ENCODE peak calls at places on chromosomes 1 and 21, in seven cellular contexts. One of them, this sample, is unnamed.
A peak's percentile ranks its signal among the peaks of the same experiment; 100 is the strongest.

GRCh38 chr1:150152772-150153461 is 3.2 kb downstream of the PLEKHO1 start:
- DNase-seq in hepatocyte: no peak
- DNase-seq in tibial artery: no peak
- DNase-seq in BE2C: no peak
- DNase-seq in CD8-positive, alpha-beta memory T cell: no peak
- DNase-seq in Peyer's patch: no peak
- DNase-seq in pancreas: no peak
- DNase-seq in this sample: no peak

GRCh38 chr1:56418047-56418680 is 161.2 kb downstream of the PLPP3 start:
- DNase-seq in hepatocyte: no peak
- DNase-seq in Peyer's patch: no peak
- DNase-seq in BE2C: no peak
- DNase-seq in tibial artery: no peak
- DNase-seq in CD8-positive, alpha-beta memory T cell: no peak
- DNase-seq in pancreas: no peak
- DNase-seq in this sample: no peak

GRCh38 chr1:61131716-61132115 is 49.4 kb downstream of the NFIA start:
- DNase-seq in pancreas: no peak
- DNase-seq in tibial artery: no peak
- DNase-seq in CD8-positive, alpha-beta memory T cell: no peak
- DNase-seq in hepatocyte: no peak
- DNase-seq in Peyer's patch: no peak
- DNase-seq in BE2C: peak; percentile 9
- DNase-seq in this sample: no peak

GRCh38 chr1:78070758-78071157 is 25.0 kb downstream of the GIPC2 start:
- DNase-seq in hepatocyte: no peak
- DNase-seq in pancreas: no peak
- DNase-seq in Peyer's patch: peak; percentile 50
- DNase-seq in tibial artery: no peak
- DNase-seq in BE2C: no peak
- DNase-seq in CD8-positive, alpha-beta memory T cell: no peak
- DNase-seq in this sample: no peak

GRCh38 chr21:37564924-37565529 is 198.5 kb downstream of the DYRK1A start:
- DNase-seq in BE2C: no peak
- DNase-seq in Peyer's patch: no peak
- DNase-seq in tibial artery: no peak
- DNase-seq in pancreas: no peak
- DNase-seq in hepatocyte: peak; percentile 62
- DNase-seq in CD8-positive, alpha-beta memory T cell: no peak
- DNase-seq in this sample: no peak

GRCh38 chr1:203306089-203306969 is 1.0 kb downstream of the BTG2 start:
- DNase-seq in tibial artery: peak; percentile 98
- DNase-seq in hepatocyte: peak; percentile 78
- DNase-seq in Peyer's patch: peak; percentile 88
- DNase-seq in CD8-positive, alpha-beta memory T cell: peak; percentile 58
- DNase-seq in pancreas: peak; percentile 87
- DNase-seq in BE2C: peak; percentile 77
- DNase-seq in this sample: peak; percentile 83

GRCh38 chr1:223242382-223242955 is 99.4 kb upstream of the TLR5 start:
- DNase-seq in tibial artery: no peak
- DNase-seq in BE2C: no peak
- DNase-seq in Peyer's patch: no peak
- DNase-seq in hepatocyte: no peak
- DNase-seq in CD8-positive, alpha-beta memory T cell: no peak
- DNase-seq in pancreas: no peak
- DNase-seq in this sample: no peak

GRCh38 chr1:7101187-7101586 is 315.9 kb downstream of the CAMTA1 start:
- DNase-seq in pancreas: no peak
- DNase-seq in tibial artery: no peak
- DNase-seq in hepatocyte: no peak
- DNase-seq in BE2C: no peak
- DNase-seq in CD8-positive, alpha-beta memory T cell: no peak
- DNase-seq in Peyer's patch: no peak
- DNase-seq in this sample: no peak

GRCh38 chr1:54849219-54850081 is 37.5 kb downstream of the DHCR24 start:
- DNase-seq in CD8-positive, alpha-beta memory T cell: no peak
- DNase-seq in Peyer's patch: no peak
- DNase-seq in BE2C: no peak
- DNase-seq in pancreas: no peak
- DNase-seq in tibial artery: peak; percentile 13
- DNase-seq in hepatocyte: no peak
- DNase-seq in this sample: no peak

GRCh38 chr1:46529031-46529630 is 22.3 kb downstream of the KNCN start:
- DNase-seq in BE2C: no peak
- DNase-seq in Peyer's patch: no peak
- DNase-seq in pancreas: peak; percentile 7
- DNase-seq in tibial artery: no peak
- DNase-seq in CD8-positive, alpha-beta memory T cell: no peak
- DNase-seq in hepatocyte: no peak
- DNase-seq in this sample: no peak

GRCh38 chr21:26570203-26570602 is 2.9 kb downstream of the CYYR1 start:
- DNase-seq in BE2C: no peak
- DNase-seq in Peyer's patch: no peak
- DNase-seq in CD8-positive, alpha-beta memory T cell: no peak
- DNase-seq in tibial artery: no peak
- DNase-seq in hepatocyte: no peak
- DNase-seq in pancreas: no peak
- DNase-seq in this sample: no peak

GRCh38 chr1:13662498-13662897 is 37.5 kb upstream of the PRDM2 start:
- DNase-seq in tibial artery: no peak
- DNase-seq in hepatocyte: peak; percentile 51
- DNase-seq in Peyer's patch: no peak
- DNase-seq in CD8-positive, alpha-beta memory T cell: no peak
- DNase-seq in BE2C: no peak
- DNase-seq in pancreas: no peak
- DNase-seq in this sample: peak; percentile 50

GRCh38 chr1:81509619-81510018 is 291.1 kb upstream of the ADGRL2 start:
- DNase-seq in Peyer's patch: no peak
- DNase-seq in hepatocyte: peak; percentile 19
- DNase-seq in pancreas: no peak
- DNase-seq in CD8-positive, alpha-beta memory T cell: no peak
- DNase-seq in BE2C: no peak
- DNase-seq in tibial artery: no peak
- DNase-seq in this sample: no peak

GRCh38 chr1:94876362-94876761 is 50.5 kb downstream of the CNN3 start:
- DNase-seq in tibial artery: no peak
- DNase-seq in hepatocyte: no peak
- DNase-seq in BE2C: no peak
- DNase-seq in Peyer's patch: no peak
- DNase-seq in CD8-positive, alpha-beta memory T cell: no peak
- DNase-seq in pancreas: no peak
- DNase-seq in this sample: no peak

GRCh38 chr1:216600730-216601426 is 122.4 kb downstream of the ESRRG start:
- DNase-seq in pancreas: peak; percentile 84
- DNase-seq in hepatocyte: peak; percentile 90
- DNase-seq in BE2C: peak; percentile 86
- DNase-seq in CD8-positive, alpha-beta memory T cell: no peak
- DNase-seq in tibial artery: peak; percentile 67
- DNase-seq in Peyer's patch: peak; percentile 80
- DNase-seq in this sample: peak; percentile 68

GRCh38 chr1:102434421-102434820 is 437.7 kb upstream of the OLFM3 start:
- DNase-seq in CD8-positive, alpha-beta memory T cell: no peak
- DNase-seq in hepatocyte: peak; percentile 36
- DNase-seq in tibial artery: no peak
- DNase-seq in pancreas: no peak
- DNase-seq in Peyer's patch: no peak
- DNase-seq in BE2C: peak; percentile 61
- DNase-seq in this sample: no peak

GRCh38 chr1:41392528-41392924 is 31.3 kb downstream of the FOXO6 start:
- DNase-seq in CD8-positive, alpha-beta memory T cell: no peak
- DNase-seq in Peyer's patch: no peak
- DNase-seq in pancreas: no peak
- DNase-seq in BE2C: no peak
- DNase-seq in hepatocyte: no peak
- DNase-seq in tibial artery: no peak
- DNase-seq in this sample: no peak

GRCh38 chr1:170238704-170239391 is 93.1 kb downstream of the NTMT2 start:
- DNase-seq in Peyer's patch: no peak
- DNase-seq in pancreas: no peak
- DNase-seq in BE2C: no peak
- DNase-seq in CD8-positive, alpha-beta memory T cell: no peak
- DNase-seq in hepatocyte: no peak
- DNase-seq in tibial artery: no peak
- DNase-seq in this sample: no peak

GRCh38 chr1:113255728-113256347 is 134.5 kb upstream of the MAGI3 start:
- DNase-seq in pancreas: no peak
- DNase-seq in tibial artery: no peak
- DNase-seq in CD8-positive, alpha-beta memory T cell: no peak
- DNase-seq in Peyer's patch: no peak
- DNase-seq in hepatocyte: peak; percentile 37
- DNase-seq in BE2C: no peak
- DNase-seq in this sample: no peak

GRCh38 chr1:30412241-30413110 is 310.9 kb downstream of the MATN1 start:
- DNase-seq in CD8-positive, alpha-beta memory T cell: no peak
- DNase-seq in pancreas: no peak
- DNase-seq in Peyer's patch: peak; percentile 15
- DNase-seq in BE2C: no peak
- DNase-seq in hepatocyte: peak; percentile 49
- DNase-seq in tibial artery: no peak
- DNase-seq in this sample: peak; percentile 4

GRCh38 chr1:21904725-21905520 is 32.2 kb downstream of the HSPG2 start:
- DNase-seq in pancreas: peak; percentile 96
- DNase-seq in Peyer's patch: peak; percentile 86
- DNase-seq in tibial artery: peak; percentile 87
- DNase-seq in BE2C: no peak
- DNase-seq in CD8-positive, alpha-beta memory T cell: no peak
- DNase-seq in hepatocyte: peak; percentile 83
- DNase-seq in this sample: no peak

GRCh38 chr21:32163386-32163785 is 115.5 kb downstream of the MIS18A start:
- DNase-seq in pancreas: no peak
- DNase-seq in tibial artery: no peak
- DNase-seq in CD8-positive, alpha-beta memory T cell: no peak
- DNase-seq in hepatocyte: no peak
- DNase-seq in BE2C: no peak
- DNase-seq in Peyer's patch: no peak
- DNase-seq in this sample: no peak

GRCh38 chr1:1069061-1069710 is 4.9 kb downstream of the RNF223 start:
- DNase-seq in Peyer's patch: peak; percentile 93
- DNase-seq in hepatocyte: peak; percentile 91
- DNase-seq in tibial artery: no peak
- DNase-seq in BE2C: peak; percentile 85
- DNase-seq in pancreas: peak; percentile 97
- DNase-seq in CD8-positive, alpha-beta memory T cell: peak; percentile 92
- DNase-seq in this sample: peak; percentile 83

GRCh38 chr21:23695449-23695848 is 1911.8 kb downstream of the MRPL39 start:
- DNase-seq in tibial artery: no peak
- DNase-seq in hepatocyte: no peak
- DNase-seq in BE2C: no peak
- DNase-seq in pancreas: no peak
- DNase-seq in Peyer's patch: no peak
- DNase-seq in CD8-positive, alpha-beta memory T cell: no peak
- DNase-seq in this sample: no peak

GRCh38 chr21:23694396-23694795 is 1912.9 kb downstream of the MRPL39 start:
- DNase-seq in CD8-positive, alpha-beta memory T cell: no peak
- DNase-seq in pancreas: no peak
- DNase-seq in hepatocyte: no peak
- DNase-seq in tibial artery: no peak
- DNase-seq in BE2C: no peak
- DNase-seq in Peyer's patch: no peak
- DNase-seq in this sample: no peak

DNA sequence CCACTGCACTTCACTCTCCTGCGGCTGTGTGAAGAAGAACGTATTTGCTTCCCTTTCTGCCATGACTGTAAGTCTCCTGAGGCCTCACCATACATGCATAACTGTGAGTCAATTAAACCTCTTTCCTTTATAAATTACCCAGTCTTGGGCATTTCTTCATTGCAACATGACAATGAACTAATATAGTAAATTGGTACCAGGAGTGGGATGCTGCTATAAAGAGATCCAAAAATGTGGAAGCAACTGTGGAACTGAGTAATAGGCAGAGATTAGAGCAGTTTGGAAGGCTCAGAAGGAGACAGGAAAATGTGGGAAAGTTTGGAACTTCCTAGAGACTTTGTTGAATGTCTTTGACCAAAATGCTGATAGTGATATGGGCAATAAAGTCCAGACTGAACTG is 1907.9 kb downstream of the MRPL39 start:
- DNase-seq in hepatocyte: no peak
- DNase-seq in pancreas: no peak
- DNase-seq in Peyer's patch: no peak
- DNase-seq in BE2C: no peak
- DNase-seq in CD8-positive, alpha-beta memory T cell: no peak
- DNase-seq in tibial artery: no peak
- DNase-seq in this sample: no peak
- H3K9me3 ChIP-seq in hepatocyte: no peaks in the 10 kb centered on the region
- H3K9me3 ChIP-seq in pancreas: no peaks in the 10 kb centered on the region
- H3K9me3 ChIP-seq in Peyer's patch: peaks cover 3% of the 10 kb centered on the region
- H3K9me3 ChIP-seq in BE2C: peaks cover 3% of the 10 kb centered on the region
- H3K9me3 ChIP-seq in CD8-positive, alpha-beta memory T cell: no peaks in the 10 kb centered on the region
- H3K9me3 ChIP-seq in tibial artery: peaks cover 20% of the 10 kb centered on the region
- H3K9me3 ChIP-seq in this sample: no peaks in the 10 kb centered on the region

DNA sequence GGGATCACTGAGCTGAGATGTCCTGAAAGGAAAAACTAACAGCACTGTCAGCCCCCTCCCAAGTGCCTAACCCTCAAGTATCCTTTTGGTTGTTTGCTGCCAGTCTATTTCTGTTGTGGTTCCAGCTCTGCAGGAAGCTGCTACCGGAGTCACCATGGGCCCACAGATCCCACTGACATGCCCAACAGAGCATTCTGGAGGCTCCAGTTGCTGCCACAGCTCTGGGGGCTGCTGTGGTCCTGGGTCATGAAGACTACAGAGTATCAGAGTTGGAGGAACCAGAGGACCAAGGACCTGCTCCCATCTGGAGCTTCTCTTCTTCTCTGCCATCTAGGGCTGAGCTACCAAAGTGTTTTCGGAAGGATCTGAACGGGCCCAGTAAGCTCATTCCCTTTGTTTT is 910 bp downstream of the LCE3A start:
- DNase-seq in tibial artery: no peak
- DNase-seq in CD8-positive, alpha-beta memory T cell: no peak
- DNase-seq in Peyer's patch: no peak
- DNase-seq in BE2C: no peak
- DNase-seq in pancreas: no peak
- DNase-seq in hepatocyte: no peak
- DNase-seq in this sample: no peak
- H3K9me3 ChIP-seq in tibial artery: peaks cover 17% of the 10 kb centered on the region
- H3K9me3 ChIP-seq in CD8-positive, alpha-beta memory T cell: no peaks in the 10 kb centered on the region
- H3K9me3 ChIP-seq in Peyer's patch: no peaks in the 10 kb centered on the region
- H3K9me3 ChIP-seq in BE2C: no peaks in the 10 kb centered on the region
- H3K9me3 ChIP-seq in pancreas: no peaks in the 10 kb centered on the region
- H3K9me3 ChIP-seq in hepatocyte: no peaks in the 10 kb centered on the region
- H3K9me3 ChIP-seq in this sample: no peaks in the 10 kb centered on the region

GRCh38 chr1:247914941-247915662 is 5.0 kb upstream of the OR2T8 start:
- DNase-seq in BE2C: no peak
- DNase-seq in Peyer's patch: no peak
- DNase-seq in tibial artery: no peak
- DNase-seq in hepatocyte: no peak
- DNase-seq in CD8-positive, alpha-beta memory T cell: no peak
- DNase-seq in pancreas: no peak
- DNase-seq in this sample: no peak
- H3K9me3 ChIP-seq in BE2C: no peaks in the 10 kb centered on the region
- H3K9me3 ChIP-seq in Peyer's patch: no peaks in the 10 kb centered on the region
- H3K9me3 ChIP-seq in tibial artery: no peaks in the 10 kb centered on the region
- H3K9me3 ChIP-seq in hepatocyte: no peaks in the 10 kb centered on the region
- H3K9me3 ChIP-seq in CD8-positive, alpha-beta memory T cell: no peaks in the 10 kb centered on the region
- H3K9me3 ChIP-seq in pancreas: no peaks in the 10 kb centered on the region
- H3K9me3 ChIP-seq in this sample: no peaks in the 10 kb centered on the region

DNA sequence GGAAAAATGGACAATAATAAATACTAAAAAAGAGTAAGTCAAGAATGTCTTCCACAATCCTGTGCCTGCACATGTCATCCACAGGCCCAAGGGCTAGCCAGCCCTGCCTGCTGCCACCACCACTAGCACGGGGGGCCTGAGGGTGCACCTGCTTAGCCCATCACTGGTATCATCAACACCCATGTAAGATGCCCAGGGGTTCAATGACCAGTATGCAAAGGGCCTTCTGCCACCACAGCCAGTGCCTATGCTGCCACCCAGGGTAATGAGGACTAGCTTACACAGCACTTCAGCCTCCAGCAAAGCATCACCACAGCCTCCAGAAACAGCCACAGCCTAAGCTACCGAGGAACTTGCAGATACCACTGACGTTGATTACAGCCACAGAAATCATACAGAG is 46.3 kb downstream of the POFUT2 start:
- DNase-seq in CD8-positive, alpha-beta memory T cell: no peak
- DNase-seq in Peyer's patch: no peak
- DNase-seq in pancreas: no peak
- DNase-seq in tibial artery: no peak
- DNase-seq in BE2C: no peak
- DNase-seq in hepatocyte: no peak
- DNase-seq in this sample: no peak
- H3K9me3 ChIP-seq in CD8-positive, alpha-beta memory T cell: no peaks in the 10 kb centered on the region
- H3K9me3 ChIP-seq in Peyer's patch: no peaks in the 10 kb centered on the region
- H3K9me3 ChIP-seq in pancreas: no peaks in the 10 kb centered on the region
- H3K9me3 ChIP-seq in tibial artery: peaks cover 26% of the 10 kb centered on the region
- H3K9me3 ChIP-seq in BE2C: no peaks in the 10 kb centered on the region
- H3K9me3 ChIP-seq in hepatocyte: peaks cover 5% of the 10 kb centered on the region
- H3K9me3 ChIP-seq in this sample: peaks cover 4% of the 10 kb centered on the region